ENCODE peak calls at places on chromosomes 16 and 17, in seven cellular contexts. One of them, this sample, is unnamed.

GRCh38 chr17:3636908-3637373 is 381 bp downstream of the CTNS start:
- DNase-seq in IMR-90: no peak
- DNase-seq in sigmoid colon: no peak
- DNase-seq in neuronal stem cell: no peak
- DNase-seq in A549: no peak
- DNase-seq in tibial artery: no peak
- DNase-seq in cardiac fibroblast: peak
- DNase-seq in this sample: no peak

GRCh38 chr17:30958187-30958586 is 12.7 kb upstream of the RNF135 start:
- DNase-seq in IMR-90: no peak
- DNase-seq in sigmoid colon: no peak
- DNase-seq in neuronal stem cell: no peak
- DNase-seq in A549: no peak
- DNase-seq in tibial artery: peak
- DNase-seq in cardiac fibroblast: peak
- DNase-seq in this sample: no peak

GRCh38 chr16:10661737-10662136 is 33.0 kb downstream of the TEKT5 start:
- DNase-seq in IMR-90: no peak
- DNase-seq in sigmoid colon: no peak
- DNase-seq in neuronal stem cell: no peak
- DNase-seq in A549: no peak
- DNase-seq in tibial artery: no peak
- DNase-seq in cardiac fibroblast: no peak
- DNase-seq in this sample: no peak

GRCh38 chr17:49557204-49558024 is 18.3 kb upstream of the NXPH3 start:
- DNase-seq in IMR-90: peak
- DNase-seq in sigmoid colon: peak
- DNase-seq in neuronal stem cell: no peak
- DNase-seq in A549: peak
- DNase-seq in tibial artery: peak
- DNase-seq in cardiac fibroblast: peak
- DNase-seq in this sample: peak

GRCh38 chr16:48542020-48542473 is 67.9 kb downstream of the N4BP1 start:
- DNase-seq in IMR-90: peak
- DNase-seq in sigmoid colon: peak
- DNase-seq in neuronal stem cell: no peak
- DNase-seq in A549: peak
- DNase-seq in tibial artery: peak
- DNase-seq in cardiac fibroblast: peak
- DNase-seq in this sample: peak

GRCh38 chr17:56638536-56639177 is 45.2 kb downstream of the NOG start:
- DNase-seq in IMR-90: no peak
- DNase-seq in sigmoid colon: no peak
- DNase-seq in neuronal stem cell: no peak
- DNase-seq in A549: no peak
- DNase-seq in tibial artery: no peak
- DNase-seq in cardiac fibroblast: no peak
- DNase-seq in this sample: no peak

GRCh38 chr16:64452446-64452845 is 669.4 kb downstream of the CDH11 start:
- DNase-seq in IMR-90: no peak
- DNase-seq in sigmoid colon: no peak
- DNase-seq in neuronal stem cell: no peak
- DNase-seq in A549: no peak
- DNase-seq in tibial artery: no peak
- DNase-seq in cardiac fibroblast: no peak
- DNase-seq in this sample: no peak

GRCh38 chr17:8421571-8421970 is 14.1 kb upstream of the NDEL1 start:
- DNase-seq in IMR-90: no peak
- DNase-seq in sigmoid colon: no peak
- DNase-seq in neuronal stem cell: no peak
- DNase-seq in A549: peak
- DNase-seq in tibial artery: no peak
- DNase-seq in cardiac fibroblast: peak
- DNase-seq in this sample: no peak

GRCh38 chr17:17108681-17109049 is 66.4 kb downstream of the MPRIP start:
- DNase-seq in IMR-90: no peak
- DNase-seq in sigmoid colon: no peak
- DNase-seq in neuronal stem cell: no peak
- DNase-seq in A549: peak
- DNase-seq in tibial artery: peak
- DNase-seq in cardiac fibroblast: no peak
- DNase-seq in this sample: peak

GRCh38 chr16:60564588-60564987 is 1471.7 kb downstream of the CDH8 start:
- DNase-seq in IMR-90: no peak
- DNase-seq in sigmoid colon: no peak
- DNase-seq in neuronal stem cell: no peak
- DNase-seq in A549: no peak
- DNase-seq in tibial artery: no peak
- DNase-seq in cardiac fibroblast: no peak
- DNase-seq in this sample: no peak

DNA sequence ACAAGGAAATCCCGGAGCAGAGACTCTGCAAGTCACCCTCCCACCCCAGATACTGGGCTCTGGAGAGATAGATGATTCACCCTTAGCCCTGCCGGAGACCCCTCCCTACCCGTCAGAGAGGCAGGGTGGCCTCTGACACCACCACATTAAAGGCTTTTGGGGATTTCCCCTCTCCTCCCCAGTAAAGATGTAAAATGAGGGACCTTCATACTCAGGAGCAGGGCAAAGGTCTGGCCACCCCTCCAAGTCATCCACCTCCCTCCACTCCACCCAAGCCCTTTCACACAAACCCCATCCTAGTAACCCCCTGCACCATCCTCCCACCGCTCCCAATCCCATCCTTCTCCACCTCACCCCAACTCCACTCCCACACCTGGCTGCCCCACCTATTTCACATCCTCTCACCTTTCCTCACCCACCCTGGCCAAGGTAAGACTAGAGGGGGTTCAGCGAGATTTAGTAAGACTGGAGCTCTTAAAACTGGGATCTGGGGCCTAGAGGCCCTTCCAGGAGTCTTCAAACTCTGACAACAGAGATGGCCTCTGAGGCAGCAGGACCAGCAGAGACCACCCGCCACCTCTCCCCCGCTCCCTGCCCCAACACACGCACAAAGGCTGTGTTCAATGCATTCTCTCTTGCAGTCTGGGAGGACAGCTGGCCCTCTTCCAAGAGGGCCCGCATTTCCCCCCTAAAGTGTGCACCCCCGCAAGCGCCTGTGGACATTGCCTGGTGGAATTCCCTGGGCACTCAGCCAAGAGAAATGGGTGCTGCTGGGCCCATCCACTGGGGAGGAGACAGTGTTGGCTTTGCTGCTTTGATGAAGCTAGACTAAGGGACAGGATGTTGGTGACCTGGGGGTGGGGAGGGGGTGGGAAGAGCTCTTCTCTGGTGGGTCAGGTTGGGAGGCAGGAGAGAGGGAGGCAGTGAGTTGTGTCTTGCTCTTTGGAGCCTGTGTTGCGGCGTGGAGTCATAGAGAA is 1.1 kb downstream of the ABAT start:
- DNase-seq in IMR-90: no peak
- DNase-seq in sigmoid colon: peak
- DNase-seq in neuronal stem cell: no peak
- DNase-seq in A549: no peak
- DNase-seq in tibial artery: no peak
- DNase-seq in cardiac fibroblast: no peak
- DNase-seq in this sample: no peak
- H3K4me3 ChIP-seq in IMR-90: no peak
- H3K4me3 ChIP-seq in sigmoid colon: peak
- H3K4me3 ChIP-seq in neuronal stem cell: no peak
- H3K4me3 ChIP-seq in A549: peak
- H3K4me3 ChIP-seq in tibial artery: peak
- H3K4me3 ChIP-seq in cardiac fibroblast: no peak
- H3K4me3 ChIP-seq in this sample: no peak

GRCh38 chr16:31504159-31504558 is 4.0 kb downstream of the RUSF1 start:
- DNase-seq in IMR-90: no peak
- DNase-seq in sigmoid colon: no peak
- DNase-seq in neuronal stem cell: no peak
- DNase-seq in A549: no peak
- DNase-seq in tibial artery: no peak
- DNase-seq in cardiac fibroblast: no peak
- DNase-seq in this sample: no peak
- H3K4me3 ChIP-seq in IMR-90: no peak
- H3K4me3 ChIP-seq in sigmoid colon: no peak
- H3K4me3 ChIP-seq in neuronal stem cell: no peak
- H3K4me3 ChIP-seq in A549: no peak
- H3K4me3 ChIP-seq in tibial artery: no peak
- H3K4me3 ChIP-seq in cardiac fibroblast: no peak
- H3K4me3 ChIP-seq in this sample: no peak

DNA sequence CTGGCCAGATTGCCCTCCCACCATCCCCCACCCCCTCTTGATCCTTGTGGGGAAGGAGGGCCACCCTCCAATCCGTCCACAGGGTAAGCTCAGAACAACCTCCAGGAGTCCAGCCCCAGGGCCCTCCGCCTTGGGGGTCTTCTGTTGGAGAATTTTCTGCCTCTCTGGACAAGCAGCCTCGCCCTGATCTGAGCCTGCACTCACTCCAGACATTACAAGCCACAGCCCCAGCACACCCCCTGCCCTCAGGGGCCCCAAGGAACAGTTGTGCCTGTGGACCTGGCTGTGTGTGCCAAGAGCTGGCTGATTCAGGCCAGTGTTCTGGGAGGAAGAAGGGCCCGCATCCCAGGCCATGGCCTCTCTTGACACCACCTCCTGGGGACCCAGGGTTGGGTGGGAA is 466 bp upstream of the ARHGAP27 start:
- DNase-seq in IMR-90: no peak
- DNase-seq in sigmoid colon: no peak
- DNase-seq in neuronal stem cell: no peak
- DNase-seq in A549: no peak
- DNase-seq in tibial artery: no peak
- DNase-seq in cardiac fibroblast: no peak
- DNase-seq in this sample: no peak
- H3K4me3 ChIP-seq in IMR-90: no peak
- H3K4me3 ChIP-seq in sigmoid colon: peak
- H3K4me3 ChIP-seq in neuronal stem cell: no peak
- H3K4me3 ChIP-seq in A549: no peak
- H3K4me3 ChIP-seq in tibial artery: peak
- H3K4me3 ChIP-seq in cardiac fibroblast: no peak
- H3K4me3 ChIP-seq in this sample: no peak

DNA sequence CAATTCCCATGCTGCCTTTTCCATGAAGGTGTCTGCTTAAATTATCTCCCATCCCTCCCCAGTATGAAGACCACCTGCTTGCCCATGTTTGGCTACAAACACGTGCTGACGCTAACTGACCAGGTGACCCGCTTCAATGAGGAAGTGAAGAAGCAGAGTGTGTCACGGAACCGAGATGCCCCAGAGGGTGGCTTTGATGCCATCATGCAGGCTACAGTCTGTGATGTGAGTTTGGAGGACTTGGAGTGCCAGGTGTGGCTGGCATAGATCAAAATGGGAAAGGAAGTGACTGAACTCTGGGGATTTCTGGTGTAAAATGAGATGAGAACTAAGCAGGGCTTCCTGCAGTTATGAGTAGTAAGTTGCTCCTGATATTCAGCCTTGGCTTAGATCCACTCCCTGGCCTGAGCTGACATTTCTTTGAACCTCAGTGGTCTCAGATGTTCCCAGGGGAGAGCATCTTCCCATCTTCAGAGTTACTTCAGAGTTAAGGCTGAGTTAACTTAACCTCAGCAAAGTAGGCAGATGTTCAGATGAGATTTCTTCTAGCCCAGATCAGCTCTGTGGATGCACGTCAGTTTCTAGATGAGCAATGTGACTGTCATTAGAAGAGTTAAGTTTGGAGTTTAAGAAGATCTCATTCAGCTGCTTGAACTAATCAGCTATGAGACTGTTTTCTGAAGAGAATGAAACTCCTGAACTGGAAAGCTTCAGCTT is 32.7 kb downstream of the ITGB3 start:
- DNase-seq in IMR-90: peak
- DNase-seq in sigmoid colon: no peak
- DNase-seq in neuronal stem cell: no peak
- DNase-seq in A549: no peak
- DNase-seq in tibial artery: no peak
- DNase-seq in cardiac fibroblast: peak
- DNase-seq in this sample: no peak
- H3K4me3 ChIP-seq in IMR-90: no peak
- H3K4me3 ChIP-seq in sigmoid colon: no peak
- H3K4me3 ChIP-seq in neuronal stem cell: no peak
- H3K4me3 ChIP-seq in A549: no peak
- H3K4me3 ChIP-seq in tibial artery: no peak
- H3K4me3 ChIP-seq in cardiac fibroblast: no peak
- H3K4me3 ChIP-seq in this sample: no peak

GRCh38 chr17:28951428-28951990 is at the start of gene PHF12:
- DNase-seq in IMR-90: peak
- DNase-seq in sigmoid colon: peak
- DNase-seq in neuronal stem cell: peak
- DNase-seq in A549: peak
- DNase-seq in tibial artery: peak
- DNase-seq in cardiac fibroblast: peak
- DNase-seq in this sample: peak

GRCh38 chr17:28949185-28950016 is 1.9 kb downstream of the PHF12 start:
- DNase-seq in IMR-90: no peak
- DNase-seq in sigmoid colon: peak
- DNase-seq in neuronal stem cell: peak
- DNase-seq in A549: peak
- DNase-seq in tibial artery: peak
- DNase-seq in cardiac fibroblast: peak
- DNase-seq in this sample: peak

GRCh38 chr17:28948873-28949184 is 2.5 kb downstream of the PHF12 start:
- DNase-seq in IMR-90: peak
- DNase-seq in sigmoid colon: no peak
- DNase-seq in neuronal stem cell: peak
- DNase-seq in A549: no peak
- DNase-seq in tibial artery: no peak
- DNase-seq in cardiac fibroblast: no peak
- DNase-seq in this sample: no peak

GRCh38 chr17:28950752-28951427 is 428 bp downstream of the PHF12 start:
- DNase-seq in IMR-90: no peak
- DNase-seq in sigmoid colon: no peak
- DNase-seq in neuronal stem cell: no peak
- DNase-seq in A549: no peak
- DNase-seq in tibial artery: no peak
- DNase-seq in cardiac fibroblast: no peak
- DNase-seq in this sample: no peak

GRCh38 chr17:28950017-28950751 is 1.1 kb downstream of the PHF12 start:
- DNase-seq in IMR-90: peak
- DNase-seq in sigmoid colon: peak
- DNase-seq in neuronal stem cell: peak
- DNase-seq in A549: peak
- DNase-seq in tibial artery: peak
- DNase-seq in cardiac fibroblast: peak
- DNase-seq in this sample: peak
- H3K4me3 ChIP-seq in IMR-90: peak
- H3K4me3 ChIP-seq in sigmoid colon: peak
- H3K4me3 ChIP-seq in neuronal stem cell: peak
- H3K4me3 ChIP-seq in A549: peak
- H3K4me3 ChIP-seq in tibial artery: peak
- H3K4me3 ChIP-seq in cardiac fibroblast: peak
- H3K4me3 ChIP-seq in this sample: peak

GRCh38 chr17:2060681-2061440 is 6.0 kb downstream of the HIC1 start:
- DNase-seq in IMR-90: no peak
- DNase-seq in sigmoid colon: no peak
- DNase-seq in neuronal stem cell: no peak
- DNase-seq in A549: no peak
- DNase-seq in tibial artery: no peak
- DNase-seq in cardiac fibroblast: peak
- DNase-seq in this sample: peak
- H3K4me3 ChIP-seq in IMR-90: no peak
- H3K4me3 ChIP-seq in sigmoid colon: no peak
- H3K4me3 ChIP-seq in neuronal stem cell: peak
- H3K4me3 ChIP-seq in A549: no peak
- H3K4me3 ChIP-seq in tibial artery: no peak
- H3K4me3 ChIP-seq in cardiac fibroblast: no peak
- H3K4me3 ChIP-seq in this sample: no peak